ENCODE peak calls at places on chromosomes 6 and 20, in ten cellular contexts. One of them, this sample, is unnamed.

GRCh38 chr20:1206749-1207148 is 3.5 kb downstream of the C20orf202 start:
- DNase-seq in dermis blood vessel endothelial cell: no peak
- DNase-seq in GM23248: peak
- DNase-seq in stimulated activated CD4-positive, alpha-beta T cell treated with anti-CD3 and anti-CD28 coated beads, Interleukin-15, amount 100 ng/mL, for 24 hours: no peak
- DNase-seq in H1: no peak
- DNase-seq in non-pigmented ciliary epithelial cell: no peak
- DNase-seq in astrocyte of the spinal cord: no peak
- DNase-seq in AG04450: no peak
- DNase-seq in MM.1S: no peak
- DNase-seq in K562: no peak
- DNase-seq in this sample: no peak

GRCh38 chr20:53927990-53928389 is 142.4 kb downstream of the BCAS1 start:
- DNase-seq in dermis blood vessel endothelial cell: no peak
- DNase-seq in GM23248: no peak
- DNase-seq in stimulated activated CD4-positive, alpha-beta T cell treated with anti-CD3 and anti-CD28 coated beads, Interleukin-15, amount 100 ng/mL, for 24 hours: no peak
- DNase-seq in H1: no peak
- DNase-seq in non-pigmented ciliary epithelial cell: no peak
- DNase-seq in astrocyte of the spinal cord: no peak
- DNase-seq in AG04450: no peak
- DNase-seq in MM.1S: no peak
- DNase-seq in K562: no peak
- DNase-seq in this sample: no peak

GRCh38 chr6:41008011-41008410 is 31.0 kb downstream of the UNC5CL start:
- DNase-seq in dermis blood vessel endothelial cell: no peak
- DNase-seq in GM23248: no peak
- DNase-seq in stimulated activated CD4-positive, alpha-beta T cell treated with anti-CD3 and anti-CD28 coated beads, Interleukin-15, amount 100 ng/mL, for 24 hours: no peak
- DNase-seq in H1: no peak
- DNase-seq in non-pigmented ciliary epithelial cell: no peak
- DNase-seq in astrocyte of the spinal cord: no peak
- DNase-seq in AG04450: no peak
- DNase-seq in MM.1S: no peak
- DNase-seq in K562: no peak
- DNase-seq in this sample: no peak

GRCh38 chr6:90369024-90369519 is 72.4 kb upstream of the BACH2 start:
- DNase-seq in dermis blood vessel endothelial cell: peak
- DNase-seq in GM23248: peak
- DNase-seq in stimulated activated CD4-positive, alpha-beta T cell treated with anti-CD3 and anti-CD28 coated beads, Interleukin-15, amount 100 ng/mL, for 24 hours: peak
- DNase-seq in H1: peak
- DNase-seq in non-pigmented ciliary epithelial cell: peak
- DNase-seq in astrocyte of the spinal cord: peak
- DNase-seq in AG04450: peak
- DNase-seq in MM.1S: peak
- DNase-seq in K562: peak
- DNase-seq in this sample: peak

GRCh38 chr20:23228912-23229311 is 121.7 kb upstream of the NXT1 start:
- DNase-seq in dermis blood vessel endothelial cell: peak
- DNase-seq in GM23248: peak
- DNase-seq in stimulated activated CD4-positive, alpha-beta T cell treated with anti-CD3 and anti-CD28 coated beads, Interleukin-15, amount 100 ng/mL, for 24 hours: no peak
- DNase-seq in H1: no peak
- DNase-seq in non-pigmented ciliary epithelial cell: peak
- DNase-seq in astrocyte of the spinal cord: peak
- DNase-seq in AG04450: peak
- DNase-seq in MM.1S: no peak
- DNase-seq in K562: no peak
- DNase-seq in this sample: peak

GRCh38 chr6:90107721-90108364 is 188.8 kb downstream of the BACH2 start:
- DNase-seq in dermis blood vessel endothelial cell: no peak
- DNase-seq in GM23248: no peak
- DNase-seq in stimulated activated CD4-positive, alpha-beta T cell treated with anti-CD3 and anti-CD28 coated beads, Interleukin-15, amount 100 ng/mL, for 24 hours: peak
- DNase-seq in H1: no peak
- DNase-seq in non-pigmented ciliary epithelial cell: no peak
- DNase-seq in astrocyte of the spinal cord: no peak
- DNase-seq in AG04450: no peak
- DNase-seq in MM.1S: no peak
- DNase-seq in K562: no peak
- DNase-seq in this sample: no peak

GRCh38 chr20:9939231-9939630 is 95.6 kb upstream of the ANKEF1 start:
- DNase-seq in dermis blood vessel endothelial cell: no peak
- DNase-seq in GM23248: no peak
- DNase-seq in stimulated activated CD4-positive, alpha-beta T cell treated with anti-CD3 and anti-CD28 coated beads, Interleukin-15, amount 100 ng/mL, for 24 hours: no peak
- DNase-seq in H1: no peak
- DNase-seq in non-pigmented ciliary epithelial cell: no peak
- DNase-seq in astrocyte of the spinal cord: no peak
- DNase-seq in AG04450: no peak
- DNase-seq in MM.1S: no peak
- DNase-seq in K562: no peak
- DNase-seq in this sample: no peak

GRCh38 chr20:33576432-33576883 is 85.7 kb upstream of the C20orf144 start:
- DNase-seq in dermis blood vessel endothelial cell: no peak
- DNase-seq in GM23248: no peak
- DNase-seq in stimulated activated CD4-positive, alpha-beta T cell treated with anti-CD3 and anti-CD28 coated beads, Interleukin-15, amount 100 ng/mL, for 24 hours: no peak
- DNase-seq in H1: no peak
- DNase-seq in non-pigmented ciliary epithelial cell: no peak
- DNase-seq in astrocyte of the spinal cord: no peak
- DNase-seq in AG04450: no peak
- DNase-seq in MM.1S: no peak
- DNase-seq in K562: peak
- DNase-seq in this sample: no peak

GRCh38 chr6:139514819-139515218 is 140.4 kb upstream of the CITED2 start:
- DNase-seq in dermis blood vessel endothelial cell: no peak
- DNase-seq in GM23248: no peak
- DNase-seq in stimulated activated CD4-positive, alpha-beta T cell treated with anti-CD3 and anti-CD28 coated beads, Interleukin-15, amount 100 ng/mL, for 24 hours: no peak
- DNase-seq in H1: no peak
- DNase-seq in non-pigmented ciliary epithelial cell: no peak
- DNase-seq in astrocyte of the spinal cord: no peak
- DNase-seq in AG04450: no peak
- DNase-seq in MM.1S: no peak
- DNase-seq in K562: no peak
- DNase-seq in this sample: no peak

GRCh38 chr6:161498881-161499280 is 225.0 kb upstream of the AGPAT4 start:
- DNase-seq in dermis blood vessel endothelial cell: no peak
- DNase-seq in GM23248: no peak
- DNase-seq in stimulated activated CD4-positive, alpha-beta T cell treated with anti-CD3 and anti-CD28 coated beads, Interleukin-15, amount 100 ng/mL, for 24 hours: no peak
- DNase-seq in H1: no peak
- DNase-seq in non-pigmented ciliary epithelial cell: no peak
- DNase-seq in astrocyte of the spinal cord: no peak
- DNase-seq in AG04450: no peak
- DNase-seq in MM.1S: no peak
- DNase-seq in K562: no peak
- DNase-seq in this sample: no peak

GRCh38 chr6:44353336-44353735 is 10.9 kb downstream of the SPATS1 start:
- DNase-seq in dermis blood vessel endothelial cell: no peak
- DNase-seq in GM23248: no peak
- DNase-seq in stimulated activated CD4-positive, alpha-beta T cell treated with anti-CD3 and anti-CD28 coated beads, Interleukin-15, amount 100 ng/mL, for 24 hours: no peak
- DNase-seq in H1: no peak
- DNase-seq in non-pigmented ciliary epithelial cell: no peak
- DNase-seq in astrocyte of the spinal cord: no peak
- DNase-seq in AG04450: no peak
- DNase-seq in MM.1S: no peak
- DNase-seq in K562: no peak
- DNase-seq in this sample: no peak

GRCh38 chr6:153963352-153963751 is 75.7 kb upstream of the OPRM1 start:
- DNase-seq in dermis blood vessel endothelial cell: no peak
- DNase-seq in GM23248: no peak
- DNase-seq in stimulated activated CD4-positive, alpha-beta T cell treated with anti-CD3 and anti-CD28 coated beads, Interleukin-15, amount 100 ng/mL, for 24 hours: no peak
- DNase-seq in H1: no peak
- DNase-seq in non-pigmented ciliary epithelial cell: no peak
- DNase-seq in astrocyte of the spinal cord: no peak
- DNase-seq in AG04450: no peak
- DNase-seq in MM.1S: no peak
- DNase-seq in K562: no peak
- DNase-seq in this sample: no peak

GRCh38 chr6:96542702-96543101 is 20.2 kb upstream of the FHL5 start:
- DNase-seq in dermis blood vessel endothelial cell: peak
- DNase-seq in GM23248: peak
- DNase-seq in stimulated activated CD4-positive, alpha-beta T cell treated with anti-CD3 and anti-CD28 coated beads, Interleukin-15, amount 100 ng/mL, for 24 hours: no peak
- DNase-seq in H1: no peak
- DNase-seq in non-pigmented ciliary epithelial cell: no peak
- DNase-seq in astrocyte of the spinal cord: no peak
- DNase-seq in AG04450: no peak
- DNase-seq in MM.1S: no peak
- DNase-seq in K562: peak
- DNase-seq in this sample: no peak

GRCh38 chr6:15887491-15888461 is 224.9 kb upstream of the DTNBP1 start:
- DNase-seq in dermis blood vessel endothelial cell: no peak
- DNase-seq in GM23248: no peak
- DNase-seq in stimulated activated CD4-positive, alpha-beta T cell treated with anti-CD3 and anti-CD28 coated beads, Interleukin-15, amount 100 ng/mL, for 24 hours: no peak
- DNase-seq in H1: no peak
- DNase-seq in non-pigmented ciliary epithelial cell: no peak
- DNase-seq in astrocyte of the spinal cord: no peak
- DNase-seq in AG04450: no peak
- DNase-seq in MM.1S: no peak
- DNase-seq in K562: no peak
- DNase-seq in this sample: no peak

GRCh38 chr6:165599121-165599520 is 63.9 kb downstream of the PDE10A start:
- DNase-seq in dermis blood vessel endothelial cell: no peak
- DNase-seq in GM23248: no peak
- DNase-seq in stimulated activated CD4-positive, alpha-beta T cell treated with anti-CD3 and anti-CD28 coated beads, Interleukin-15, amount 100 ng/mL, for 24 hours: no peak
- DNase-seq in H1: no peak
- DNase-seq in non-pigmented ciliary epithelial cell: no peak
- DNase-seq in astrocyte of the spinal cord: no peak
- DNase-seq in AG04450: no peak
- DNase-seq in MM.1S: no peak
- DNase-seq in K562: no peak
- DNase-seq in this sample: no peak

GRCh38 chr6:81515562-81516453 is 236.7 kb downstream of the TENT5A start:
- DNase-seq in dermis blood vessel endothelial cell: no peak
- DNase-seq in GM23248: peak
- DNase-seq in stimulated activated CD4-positive, alpha-beta T cell treated with anti-CD3 and anti-CD28 coated beads, Interleukin-15, amount 100 ng/mL, for 24 hours: no peak
- DNase-seq in H1: no peak
- DNase-seq in non-pigmented ciliary epithelial cell: peak
- DNase-seq in astrocyte of the spinal cord: no peak
- DNase-seq in AG04450: peak
- DNase-seq in MM.1S: no peak
- DNase-seq in K562: no peak
- DNase-seq in this sample: no peak

GRCh38 chr6:159608961-159609673 is 83.9 kb downstream of the SOD2 start:
- DNase-seq in dermis blood vessel endothelial cell: peak
- DNase-seq in GM23248: peak
- DNase-seq in stimulated activated CD4-positive, alpha-beta T cell treated with anti-CD3 and anti-CD28 coated beads, Interleukin-15, amount 100 ng/mL, for 24 hours: peak
- DNase-seq in H1: peak
- DNase-seq in non-pigmented ciliary epithelial cell: no peak
- DNase-seq in astrocyte of the spinal cord: peak
- DNase-seq in AG04450: no peak
- DNase-seq in MM.1S: peak
- DNase-seq in K562: peak
- DNase-seq in this sample: peak

GRCh38 chr6:40626886-40627285 is 39.7 kb upstream of the LRFN2 start:
- DNase-seq in dermis blood vessel endothelial cell: no peak
- DNase-seq in GM23248: no peak
- DNase-seq in stimulated activated CD4-positive, alpha-beta T cell treated with anti-CD3 and anti-CD28 coated beads, Interleukin-15, amount 100 ng/mL, for 24 hours: no peak
- DNase-seq in H1: no peak
- DNase-seq in non-pigmented ciliary epithelial cell: no peak
- DNase-seq in astrocyte of the spinal cord: no peak
- DNase-seq in AG04450: no peak
- DNase-seq in MM.1S: no peak
- DNase-seq in K562: no peak
- DNase-seq in this sample: no peak

GRCh38 chr6:37731888-37732287 is 34.2 kb upstream of the MDGA1 start:
- DNase-seq in dermis blood vessel endothelial cell: no peak
- DNase-seq in GM23248: no peak
- DNase-seq in stimulated activated CD4-positive, alpha-beta T cell treated with anti-CD3 and anti-CD28 coated beads, Interleukin-15, amount 100 ng/mL, for 24 hours: peak
- DNase-seq in H1: no peak
- DNase-seq in non-pigmented ciliary epithelial cell: no peak
- DNase-seq in astrocyte of the spinal cord: no peak
- DNase-seq in AG04450: no peak
- DNase-seq in MM.1S: no peak
- DNase-seq in K562: peak
- DNase-seq in this sample: no peak

GRCh38 chr20:44901972-44902371 is 7.9 kb upstream of the PABPC1L start:
- DNase-seq in dermis blood vessel endothelial cell: peak
- DNase-seq in GM23248: peak
- DNase-seq in stimulated activated CD4-positive, alpha-beta T cell treated with anti-CD3 and anti-CD28 coated beads, Interleukin-15, amount 100 ng/mL, for 24 hours: no peak
- DNase-seq in H1: no peak
- DNase-seq in non-pigmented ciliary epithelial cell: no peak
- DNase-seq in astrocyte of the spinal cord: peak
- DNase-seq in AG04450: no peak
- DNase-seq in MM.1S: no peak
- DNase-seq in K562: no peak
- DNase-seq in this sample: no peak

GRCh38 chr20:47063407-47063806 is 168.8 kb downstream of the EYA2 start:
- DNase-seq in dermis blood vessel endothelial cell: no peak
- DNase-seq in GM23248: no peak
- DNase-seq in stimulated activated CD4-positive, alpha-beta T cell treated with anti-CD3 and anti-CD28 coated beads, Interleukin-15, amount 100 ng/mL, for 24 hours: no peak
- DNase-seq in H1: no peak
- DNase-seq in non-pigmented ciliary epithelial cell: no peak
- DNase-seq in astrocyte of the spinal cord: no peak
- DNase-seq in AG04450: no peak
- DNase-seq in MM.1S: no peak
- DNase-seq in K562: no peak
- DNase-seq in this sample: no peak

GRCh38 chr20:9912858-9913434 is 74.1 kb upstream of the PAK5 start:
- DNase-seq in dermis blood vessel endothelial cell: peak
- DNase-seq in GM23248: peak
- DNase-seq in stimulated activated CD4-positive, alpha-beta T cell treated with anti-CD3 and anti-CD28 coated beads, Interleukin-15, amount 100 ng/mL, for 24 hours: peak
- DNase-seq in H1: no peak
- DNase-seq in non-pigmented ciliary epithelial cell: no peak
- DNase-seq in astrocyte of the spinal cord: peak
- DNase-seq in AG04450: peak
- DNase-seq in MM.1S: peak
- DNase-seq in K562: peak
- DNase-seq in this sample: peak

GRCh38 chr6:40936810-40937209 is 102.2 kb downstream of the UNC5CL start:
- DNase-seq in dermis blood vessel endothelial cell: peak
- DNase-seq in GM23248: peak
- DNase-seq in stimulated activated CD4-positive, alpha-beta T cell treated with anti-CD3 and anti-CD28 coated beads, Interleukin-15, amount 100 ng/mL, for 24 hours: no peak
- DNase-seq in H1: no peak
- DNase-seq in non-pigmented ciliary epithelial cell: peak
- DNase-seq in astrocyte of the spinal cord: peak
- DNase-seq in AG04450: peak
- DNase-seq in MM.1S: no peak
- DNase-seq in K562: no peak
- DNase-seq in this sample: peak

GRCh38 chr20:47150403-47151152 is 205.9 kb downstream of the ZMYND8 start:
- DNase-seq in dermis blood vessel endothelial cell: peak
- DNase-seq in GM23248: peak
- DNase-seq in stimulated activated CD4-positive, alpha-beta T cell treated with anti-CD3 and anti-CD28 coated beads, Interleukin-15, amount 100 ng/mL, for 24 hours: peak
- DNase-seq in H1: peak
- DNase-seq in non-pigmented ciliary epithelial cell: no peak
- DNase-seq in astrocyte of the spinal cord: peak
- DNase-seq in AG04450: no peak
- DNase-seq in MM.1S: peak
- DNase-seq in K562: peak
- DNase-seq in this sample: peak

GRCh38 chr20:37922016-37922415 is 19.1 kb downstream of the VSTM2L start:
- DNase-seq in dermis blood vessel endothelial cell: no peak
- DNase-seq in GM23248: no peak
- DNase-seq in stimulated activated CD4-positive, alpha-beta T cell treated with anti-CD3 and anti-CD28 coated beads, Interleukin-15, amount 100 ng/mL, for 24 hours: peak
- DNase-seq in H1: no peak
- DNase-seq in non-pigmented ciliary epithelial cell: no peak
- DNase-seq in astrocyte of the spinal cord: no peak
- DNase-seq in AG04450: no peak
- DNase-seq in MM.1S: no peak
- DNase-seq in K562: no peak
- DNase-seq in this sample: no peak

GRCh38 chr6:46490425-46491200 is 636 bp downstream of the RCAN2 start:
- DNase-seq in dermis blood vessel endothelial cell: peak
- DNase-seq in GM23248: peak
- DNase-seq in stimulated activated CD4-positive, alpha-beta T cell treated with anti-CD3 and anti-CD28 coated beads, Interleukin-15, amount 100 ng/mL, for 24 hours: peak
- DNase-seq in H1: no peak
- DNase-seq in non-pigmented ciliary epithelial cell: no peak
- DNase-seq in astrocyte of the spinal cord: no peak
- DNase-seq in AG04450: no peak
- DNase-seq in MM.1S: no peak
- DNase-seq in K562: no peak
- DNase-seq in this sample: no peak

GRCh38 chr20:13800728-13801134 is 15.9 kb downstream of the NDUFAF5 start:
- DNase-seq in dermis blood vessel endothelial cell: peak
- DNase-seq in GM23248: peak
- DNase-seq in stimulated activated CD4-positive, alpha-beta T cell treated with anti-CD3 and anti-CD28 coated beads, Interleukin-15, amount 100 ng/mL, for 24 hours: no peak
- DNase-seq in H1: no peak
- DNase-seq in non-pigmented ciliary epithelial cell: peak
- DNase-seq in astrocyte of the spinal cord: peak
- DNase-seq in AG04450: peak
- DNase-seq in MM.1S: no peak
- DNase-seq in K562: no peak
- DNase-seq in this sample: peak

GRCh38 chr6:167731216-167731615 is 95.5 kb upstream of the AFDN start:
- DNase-seq in dermis blood vessel endothelial cell: no peak
- DNase-seq in GM23248: no peak
- DNase-seq in stimulated activated CD4-positive, alpha-beta T cell treated with anti-CD3 and anti-CD28 coated beads, Interleukin-15, amount 100 ng/mL, for 24 hours: no peak
- DNase-seq in H1: no peak
- DNase-seq in non-pigmented ciliary epithelial cell: no peak
- DNase-seq in astrocyte of the spinal cord: no peak
- DNase-seq in AG04450: no peak
- DNase-seq in MM.1S: no peak
- DNase-seq in K562: no peak
- DNase-seq in this sample: no peak

This sample was measured in lung microvascular endothelial cell.